ENCODE peak calls at places on chromosomes 6 and 20, in six cellular contexts. N is stomach, O is glutamatergic neuron, R is astrocyte of the spinal cord, D is tibial nerve, U is Calu3. Z is an unnamed sample.

GRCh38 chr20:1225263-1225728 is 548 bp upstream of the RAD21L1 start:
- DNase-seq in O (no peak), N (no peak), D (no peak), R (no peak), U (peak; percentile 22), Z (no peak)

GRCh38 chr6:131792091-131792496 is 15.7 kb upstream of the ENPP1 start:
- DNase-seq in R (peak; percentile 89), U (no peak), D (no peak), O (no peak), N (no peak), Z (no peak)

GRCh38 chr6:147298461-147298860 is 94.2 kb downstream of the STXBP5 start:
- DNase-seq in R (no peak), U (no peak), N (no peak), D (no peak), O (no peak), Z (no peak)

GRCh38 chr20:815914-816606 is 17.5 kb upstream of the FAM110A start:
- DNase-seq in O (peak; percentile 78), R (peak; percentile 49), D (no peak), N (peak; percentile 68), U (peak; percentile 51), Z (peak; percentile 68)

GRCh38 chr6:30876039-30876730 is 8.1 kb upstream of the DDR1 start:
- DNase-seq in O (no peak), R (peak; percentile 89), D (no peak), U (peak; percentile 73), N (no peak), Z (no peak)

GRCh38 chr20:24755411-24755922 is 193.6 kb upstream of the CST7 start:
- DNase-seq in O (no peak), U (no peak), R (peak; percentile 58), D (no peak), N (peak; percentile 18), Z (no peak)

GRCh38 chr20:32386091-32386490 is 28.0 kb downstream of the ASXL1 start:
- DNase-seq in O (no peak), R (no peak), N (no peak), U (no peak), D (no peak), Z (no peak)

GRCh38 chr20:15544727-15545126 is 1028.5 kb downstream of the KIF16B start:
- DNase-seq in R (no peak), D (no peak), O (no peak), U (no peak), N (no peak), Z (no peak)

GRCh38 chr6:170296423-170296745 is 5.5 kb upstream of the DLL1 start:
- DNase-seq in D (no peak), U (no peak), R (no peak), O (no peak), N (no peak), Z (no peak)

GRCh38 chr6:159691133-159691962 is 1.7 kb downstream of the SOD2 start:
- DNase-seq in U (peak; percentile 42), O (no peak), D (no peak), R (peak; percentile 79), N (no peak), Z (no peak)

GRCh38 chr20:20130399-20130798 is 78.1 kb downstream of the CFAP61 start:
- DNase-seq in O (no peak), U (no peak), R (no peak), D (no peak), N (no peak), Z (no peak)

GRCh38 chr20:52201395-52201794 is 9.8 kb upstream of the ZFP64 start:
- DNase-seq in O (no peak), R (no peak), N (no peak), U (no peak), D (no peak), Z (no peak)

GRCh38 chr6:67362976-67363375 is 1272.1 kb upstream of the ADGRB3 start:
- DNase-seq in O (no peak), D (no peak), U (no peak), R (no peak), N (no peak), Z (no peak)

GRCh38 chr6:64280569-64280968 is 645.0 kb downstream of the PHF3 start:
- DNase-seq in D (no peak), N (no peak), R (peak; percentile 61), O (peak; percentile 30), U (peak; percentile 32), Z (no peak)

GRCh38 chr6:141451508-141452353 is 681.0 kb upstream of the GJE1 start:
- DNase-seq in O (no peak), N (no peak), D (no peak), U (no peak), R (peak; percentile 65), Z (no peak)

GRCh38 chr20:24986436-24987015 is 6.0 kb downstream of the APMAP start:
- DNase-seq in D (no peak), R (no peak), N (no peak), U (no peak), O (no peak), Z (no peak)

GRCh38 chr20:59575653-59576052 is 28.7 kb upstream of the PHACTR3 start:
- DNase-seq in D (no peak), N (no peak), U (no peak), R (no peak), O (no peak), Z (no peak)

GRCh38 chr20:32971703-32972161 is 32.5 kb downstream of the SUN5 start:
- DNase-seq in U (peak; percentile 0), N (no peak), R (no peak), O (no peak), D (no peak), Z (no peak)

GRCh38 chr6:110882824-110883554 is 8.4 kb downstream of the AMD1 start:
- DNase-seq in D (no peak), N (no peak), R (no peak), O (no peak), U (no peak), Z (no peak)

GRCh38 chr6:25193865-25194679 is 85.1 kb upstream of the CARMIL1 start:
- DNase-seq in U (no peak), O (no peak), R (no peak), D (no peak), N (no peak), Z (no peak)
- TF ChIP-seq CTCF in U (no peak), O (no peak), R (no peak), D (no peak), N (no peak), Z (no peak)

GRCh38 chr20:45592574-45593189 is 13.6 kb upstream of the WFDC8 start:
- DNase-seq in U (peak; percentile 63), N (no peak), R (peak; percentile 9), D (no peak), O (no peak), Z (no peak)
- TF ChIP-seq CTCF in U (peak; percentile 91), N (no peak), R (peak; percentile 49), D (no peak), O (peak; percentile 59), Z (no peak)

DNA sequence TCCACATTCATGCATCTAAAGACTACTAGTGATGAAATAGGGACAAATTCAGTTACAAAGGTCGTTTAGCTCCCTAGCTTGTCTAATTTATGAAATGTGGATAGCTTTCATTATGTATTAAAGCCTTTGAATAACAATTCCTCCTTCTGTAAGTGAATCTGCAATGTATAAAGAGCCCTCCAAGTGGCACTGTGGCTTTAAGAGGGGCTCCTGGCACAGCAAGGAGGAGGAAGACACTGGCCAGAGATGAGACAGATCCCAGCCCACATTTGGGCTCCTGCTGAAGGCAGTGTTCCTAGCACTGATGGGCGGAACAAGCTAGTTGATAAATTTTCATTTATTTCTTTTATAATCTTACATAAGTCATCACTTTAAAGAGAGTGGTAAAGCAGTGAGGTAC is 17.6 kb upstream of the FUCA2 start:
- DNase-seq in O (no peak), D (no peak), R (no peak), U (no peak), N (no peak), Z (no peak)
- TF ChIP-seq CTCF in O (no peak), D (no peak), R (peak; percentile 8), U (no peak), N (no peak), Z (no peak)

GRCh38 chr6:125753218-125753936 is 3.9 kb downstream of the HEY2 start:
- DNase-seq in D (no peak), O (no peak), N (no peak), U (no peak), R (peak; percentile 56), Z (no peak)
- TF ChIP-seq CTCF in D (peak; percentile 39), O (peak; percentile 46), N (no peak), U (no peak), R (peak; percentile 20), Z (peak; percentile 40)

GRCh38 chr6:145213614-145214013 is 521.7 kb downstream of the EPM2A start:
- DNase-seq in R (no peak), U (no peak), D (no peak), O (no peak), N (no peak), Z (no peak)

GRCh38 chr6:145212807-145213206 is 522.5 kb downstream of the EPM2A start:
- DNase-seq in R (no peak), O (no peak), N (no peak), U (no peak), D (no peak), Z (no peak)

GRCh38 chr6:145209312-145209711 is 526.0 kb downstream of the EPM2A start:
- DNase-seq in D (no peak), N (no peak), U (no peak), O (no peak), R (no peak), Z (no peak)

GRCh38 chr6:145214570-145214969 is 520.8 kb downstream of the EPM2A start:
- DNase-seq in N (no peak), D (no peak), R (peak; percentile 53), U (peak; percentile 8), O (no peak), Z (no peak)
- TF ChIP-seq CTCF in N (peak; percentile 10), D (peak; percentile 32), R (peak; percentile 46), U (no peak), O (peak; percentile 82), Z (peak; percentile 86)

GRCh38 chr6:106085687-106085983 is 501 bp upstream of the PRDM1 start:
- DNase-seq in R (peak; percentile 12), D (no peak), U (no peak), O (no peak), N (no peak), Z (no peak)

GRCh38 chr6:106083618-106084017 is 2.5 kb upstream of the PRDM1 start:
- DNase-seq in R (no peak), U (no peak), D (no peak), N (no peak), O (no peak), Z (no peak)

GRCh38 chr6:106084106-106084963 is 1.8 kb upstream of the PRDM1 start:
- DNase-seq in O (peak; percentile 49), N (no peak), D (no peak), R (peak; percentile 86), U (no peak), Z (no peak)

GRCh38 chr6:106085984-106086832 is at the start of gene PRDM1:
- DNase-seq in D (peak; percentile 69), N (peak; percentile 92), R (peak; percentile 62), O (peak; percentile 58), U (peak; percentile 89), Z (peak; percentile 37)

GRCh38 chr6:106084973-106085686 is 1.0 kb upstream of the PRDM1 start:
- DNase-seq in N (no peak), R (peak; percentile 43), D (no peak), O (no peak), U (no peak), Z (no peak)
- TF ChIP-seq CTCF in N (no peak), R (no peak), D (no peak), O (no peak), U (no peak), Z (no peak)

GRCh38 chr6:35729349-35729678 is 7.5 kb upstream of the ARMC12 start:
- DNase-seq in D (no peak), U (no peak), N (no peak), R (no peak), O (no peak), Z (no peak)
- TF ChIP-seq CTCF in D (no peak), U (no peak), N (no peak), R (no peak), O (no peak), Z (no peak)

GRCh38 chr6:39228992-39229767 is at the start of gene KCNK5:
- DNase-seq in U (peak; percentile 96), D (peak; percentile 70), R (peak; percentile 7), O (peak; percentile 81), N (peak; percentile 89), Z (peak; percentile 52)
- TF ChIP-seq CTCF in U (peak; percentile 88), D (peak; percentile 83), R (peak; percentile 8), O (peak; percentile 77), N (peak; percentile 73), Z (peak; percentile 58)

Z was measured in mesothelial cell of epicardium.